ENCODE peak calls at places on chromosomes 5 and 9, in four cellular contexts. Y is K562, K is HepG2, P is H1. W is an unnamed sample.

GRCh38 chr9:68697846-68698245 is 7.2 kb upstream of the PIP5K1B start:
- DNase-seq in Y (peak), K (no peak), P (no peak), W (no peak)

GRCh38 chr9:99971410-99971809 is 65.0 kb downstream of the STX17 start:
- DNase-seq in Y (no peak), K (no peak), P (no peak), W (no peak)

GRCh38 chr5:154757647-154758406 is 2.6 kb downstream of the LARP1 start:
- DNase-seq in Y (no peak), K (no peak), P (no peak), W (peak)

GRCh38 chr9:5851445-5851844 is 18.5 kb upstream of the ERMP1 start:
- DNase-seq in Y (peak), K (no peak), P (no peak), W (no peak)

GRCh38 chr5:109589983-109590382 is 99.7 kb upstream of the MAN2A1 start:
- DNase-seq in Y (no peak), K (no peak), P (no peak), W (no peak)

GRCh38 chr9:123964756-123965155 is 34.8 kb upstream of the DENND1A start:
- DNase-seq in Y (no peak), K (no peak), P (no peak), W (no peak)

GRCh38 chr5:135048930-135049329 is 14.9 kb upstream of the PITX1 start:
- DNase-seq in Y (no peak), K (no peak), P (no peak), W (no peak)

GRCh38 chr9:135490980-135491444 is 9.5 kb upstream of the MRPS2 start:
- DNase-seq in Y (no peak), K (peak), P (no peak), W (no peak)

GRCh38 chr9:83598487-83598886 is 24.5 kb upstream of the IDNK start:
- DNase-seq in Y (no peak), K (peak), P (no peak), W (no peak)

GRCh38 chr9:22354699-22355384 is 91.8 kb upstream of the DMRTA1 start:
- DNase-seq in Y (no peak), K (no peak), P (no peak), W (no peak)

GRCh38 chr9:14096182-14096922 is 217.6 kb downstream of the NFIB start:
- DNase-seq in Y (no peak), K (no peak), P (no peak), W (peak)

GRCh38 chr9:129121483-129121882 is 10.3 kb downstream of the PTPA start:
- DNase-seq in Y (no peak), K (no peak), P (no peak), W (no peak)

GRCh38 chr9:107423540-107423939 is 66.0 kb downstream of the KLF4 start:
- DNase-seq in Y (no peak), K (no peak), P (no peak), W (no peak)

GRCh38 chr5:140372971-140373487 is 13.0 kb downstream of the SLC4A9 start:
- DNase-seq in Y (peak), K (peak), P (peak), W (peak)

GRCh38 chr5:40958811-40959210 is 49.5 kb downstream of the C7 start:
- DNase-seq in Y (no peak), K (no peak), P (no peak), W (no peak)

GRCh38 chr5:14144586-14145355 is 1.6 kb downstream of the TRIO start:
- DNase-seq in Y (no peak), K (no peak), P (no peak), W (peak)

GRCh38 chr5:14143509-14143842 is 334 bp downstream of the TRIO start:
- DNase-seq in Y (no peak), K (no peak), P (no peak), W (no peak)

GRCh38 chr5:14145356-14146334 is 2.5 kb downstream of the TRIO start:
- DNase-seq in Y (no peak), K (no peak), P (no peak), W (no peak)

GRCh38 chr5:14142856-14143508 is at the start of gene TRIO:
- DNase-seq in Y (peak), K (peak), P (peak), W (peak)

DNA sequence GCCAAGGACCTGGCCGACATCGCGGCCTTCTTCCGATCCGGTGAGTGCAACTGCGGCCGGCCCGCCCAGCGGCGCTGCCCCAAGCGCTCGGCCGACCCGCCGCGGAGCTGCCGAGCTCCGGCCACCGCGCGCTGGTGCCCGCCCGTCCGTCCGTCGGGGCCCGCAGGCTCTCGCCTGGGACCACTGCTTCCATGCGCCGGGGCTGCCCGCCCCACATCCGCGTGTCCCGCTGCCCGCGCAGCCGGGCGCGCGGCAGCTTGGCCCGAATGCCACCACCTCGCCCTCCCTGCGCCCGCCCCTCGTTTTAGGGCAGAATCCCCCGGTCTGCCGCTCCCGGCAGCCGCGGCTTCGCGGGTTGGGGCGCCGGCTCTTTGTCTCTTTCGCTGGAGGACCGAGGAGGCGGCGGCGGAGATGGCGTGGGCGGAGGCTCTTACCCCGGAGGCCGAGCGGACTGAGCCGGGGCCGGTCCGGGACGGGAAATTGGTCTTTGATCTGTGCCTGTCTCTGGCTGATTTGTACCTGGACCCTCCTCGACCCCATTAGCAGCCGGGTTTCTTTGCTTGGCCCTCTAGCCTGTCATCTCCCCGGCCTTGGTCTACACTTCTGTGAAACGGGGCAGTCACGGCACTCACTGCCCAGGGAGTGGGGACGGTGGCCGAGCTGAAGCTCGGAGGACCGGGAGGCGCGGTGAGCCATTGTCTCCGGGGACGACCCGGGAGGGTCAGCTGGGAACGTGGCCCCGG is 872 bp downstream of the TRIO start:
- DNase-seq in Y (peak), K (no peak), P (no peak), W (no peak)
- TF ChIP-seq PHF8 in Y (no peak), K (no peak), P (no peak), W (no peak)

GRCh38 chr9:116733010-116733641 is 46.0 kb downstream of the TRIM32 start:
- DNase-seq in Y (no peak), K (no peak), P (no peak), W (no peak)
- TF ChIP-seq PHF8 in Y (no peak), K (no peak), P (no peak), W (no peak)

DNA sequence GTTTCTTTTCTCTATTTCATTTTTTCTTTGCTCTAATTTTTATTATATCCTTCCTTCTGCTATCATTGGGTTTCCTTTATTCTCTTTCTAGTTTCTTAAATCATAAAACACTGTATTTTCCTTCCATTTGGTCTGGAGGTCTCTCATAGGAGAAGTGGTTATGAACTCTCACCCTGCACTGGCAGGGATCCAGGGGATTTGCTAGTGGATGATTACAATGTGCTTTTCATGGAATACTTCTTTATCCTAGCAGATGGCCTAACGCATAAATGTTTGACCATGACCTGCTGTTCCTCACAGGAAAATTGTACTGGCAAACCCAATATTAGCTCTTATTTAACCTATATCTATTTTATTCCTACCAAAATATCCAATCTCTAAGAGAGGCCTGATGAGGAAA is 31.5 kb upstream of the SGCD start:
- DNase-seq in Y (no peak), K (no peak), P (no peak), W (no peak)
- TF ChIP-seq PHF8 in Y (no peak), K (no peak), P (no peak), W (no peak)

GRCh38 chr5:61790678-61791077 is 458.6 kb downstream of the ZSWIM6 start:
- DNase-seq in Y (no peak), K (peak), P (no peak), W (no peak)
- TF ChIP-seq PHF8 in Y (no peak), K (no peak), P (no peak), W (no peak)